ENCODE peak calls at places on chromosome 5, in eight cellular contexts. P is heart left ventricle, D is HCT116, O is uterus, G is tibial nerve, E is ovary, B is Peyer's patch, Y is body of pancreas. H is an unnamed sample. For H3K9me3, the result is how much of the 10 kb centered on the place peaks cover.

GRCh38 chr5:178360231-178360925 is 127.8 kb upstream of the PHYKPL start:
- DNase-seq in P (peak), D (no peak), O (no peak), G (no peak), E (no peak), B (no peak), Y (no peak), H (no peak)

GRCh38 chr5:132776932-132777208 is 169 bp downstream of the SEPTIN8 start:
- DNase-seq in P (no peak), D (no peak), O (no peak), G (no peak), E (no peak), B (no peak), Y (no peak), H (no peak)

GRCh38 chr5:156036640-156037039 is 290.3 kb upstream of the SGCD start:
- DNase-seq in P (no peak), D (no peak), O (no peak), G (no peak), E (no peak), B (no peak), Y (no peak), H (no peak)

GRCh38 chr5:170747851-170748250 is 35.7 kb upstream of the GABRP start:
- DNase-seq in P (no peak), D (peak), O (no peak), G (no peak), E (no peak), B (no peak), Y (peak), H (peak)

GRCh38 chr5:91381774-91382492 is 1.2 kb downstream of the ARRDC3 start:
- DNase-seq in P (peak), D (peak), O (peak), G (peak), E (peak), B (peak), Y (peak), H (no peak)

GRCh38 chr5:13029211-13029610 is 915.3 kb downstream of the DNAH5 start:
- DNase-seq in P (no peak), D (no peak), O (no peak), G (no peak), E (no peak), B (no peak), Y (no peak), H (no peak)

GRCh38 chr5:81825237-81825636 is 74.3 kb upstream of the SSBP2 start:
- DNase-seq in P (peak), D (no peak), O (peak), G (peak), E (peak), B (no peak), Y (peak), H (no peak)

GRCh38 chr5:127076730-127077129 is 3.4 kb upstream of the C5orf63 start:
- DNase-seq in P (no peak), D (no peak), O (no peak), G (no peak), E (no peak), B (no peak), Y (no peak), H (peak)

GRCh38 chr5:61623401-61624069 is 291.5 kb downstream of the ZSWIM6 start:
- DNase-seq in P (no peak), D (no peak), O (no peak), G (no peak), E (no peak), B (no peak), Y (no peak), H (no peak)

GRCh38 chr5:128538249-128539037 is 398 bp upstream of the FBN2 start:
- DNase-seq in P (peak), D (no peak), O (peak), G (peak), E (peak), B (peak), Y (no peak), H (no peak)

GRCh38 chr5:36436306-36436705 is 134.6 kb upstream of the RANBP3L start:
- DNase-seq in P (no peak), D (no peak), O (no peak), G (no peak), E (no peak), B (no peak), Y (no peak), H (no peak)

GRCh38 chr5:175146733-175147132 is 297.2 kb downstream of the DRD1 start:
- DNase-seq in P (no peak), D (no peak), O (no peak), G (no peak), E (no peak), B (no peak), Y (no peak), H (no peak)

GRCh38 chr5:77353251-77353650 is 138.9 kb downstream of the WDR41 start:
- DNase-seq in P (no peak), D (no peak), O (no peak), G (no peak), E (no peak), B (no peak), Y (no peak), H (no peak)

GRCh38 chr5:114223866-114224265 is 138.0 kb upstream of the KCNN2 start:
- DNase-seq in P (no peak), D (peak), O (no peak), G (no peak), E (no peak), B (no peak), Y (peak), H (no peak)

GRCh38 chr5:52277101-52277500 is 510.6 kb upstream of the ITGA1 start:
- DNase-seq in P (no peak), D (no peak), O (no peak), G (no peak), E (no peak), B (no peak), Y (no peak), H (no peak)

GRCh38 chr5:177444106-177445051 is 2.2 kb upstream of the PRR7 start:
- DNase-seq in P (no peak), D (no peak), O (no peak), G (no peak), E (no peak), B (no peak), Y (no peak), H (no peak)

GRCh38 chr5:2134543-2135299 is 252.0 kb upstream of the IRX4 start:
- DNase-seq in P (no peak), D (no peak), O (no peak), G (no peak), E (no peak), B (no peak), Y (no peak), H (no peak)

GRCh38 chr5:2136728-2137333 is 254.1 kb upstream of the IRX4 start:
- DNase-seq in P (no peak), D (no peak), O (no peak), G (no peak), E (no peak), B (no peak), Y (no peak), H (no peak)

GRCh38 chr5:2133936-2134335 is 251.2 kb upstream of the IRX4 start:
- DNase-seq in P (no peak), D (no peak), O (no peak), G (no peak), E (no peak), B (no peak), Y (no peak), H (no peak)

GRCh38 chr5:2135833-2136232 is 253.1 kb upstream of the IRX4 start:
- DNase-seq in P (no peak), D (no peak), O (no peak), G (no peak), E (no peak), B (no peak), Y (no peak), H (no peak)

DNA sequence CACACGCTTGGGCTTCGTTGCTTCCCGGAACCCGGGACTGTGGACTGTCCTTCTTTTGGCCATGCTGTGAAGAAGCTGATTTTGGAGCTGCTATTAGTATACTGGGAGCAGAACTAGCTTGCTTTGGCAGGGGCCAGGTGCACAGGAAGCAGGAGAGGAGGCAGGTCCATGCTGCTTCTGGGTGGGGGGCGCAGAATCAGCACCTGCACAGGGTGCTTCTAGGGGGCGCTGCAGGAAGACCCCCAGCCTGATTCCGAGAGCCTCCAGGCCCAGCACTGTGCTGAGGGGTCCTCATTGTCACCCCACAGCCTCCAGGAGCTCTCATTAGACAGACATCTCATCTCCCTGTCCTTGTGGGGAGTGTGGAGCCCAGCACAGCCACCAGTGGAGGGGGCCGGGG is 252.6 kb upstream of the IRX4 start:
- DNase-seq in P (no peak), D (no peak), O (no peak), G (no peak), E (no peak), B (no peak), Y (no peak), H (no peak)
- H3K9me3 ChIP-seq in P (under half), D (under half), O (under half), G (under half), E (under half), B (under half), Y (under half), H (under half)

GRCh38 chr5:95620870-95621838 is 1.3 kb downstream of the GPR150 start:
- DNase-seq in P (peak), D (no peak), O (peak), G (no peak), E (no peak), B (no peak), Y (peak), H (no peak)

GRCh38 chr5:95621839-95622629 is 2.1 kb downstream of the GPR150 start:
- DNase-seq in P (no peak), D (no peak), O (no peak), G (no peak), E (no peak), B (no peak), Y (peak), H (no peak)

GRCh38 chr5:95620030-95620869 is at the start of gene GPR150:
- DNase-seq in P (peak), D (no peak), O (peak), G (no peak), E (no peak), B (peak), Y (peak), H (no peak)

GRCh38 chr5:95619096-95619495 is 791 bp upstream of the GPR150 start:
- DNase-seq in P (no peak), D (no peak), O (no peak), G (no peak), E (no peak), B (no peak), Y (no peak), H (no peak)

DNA sequence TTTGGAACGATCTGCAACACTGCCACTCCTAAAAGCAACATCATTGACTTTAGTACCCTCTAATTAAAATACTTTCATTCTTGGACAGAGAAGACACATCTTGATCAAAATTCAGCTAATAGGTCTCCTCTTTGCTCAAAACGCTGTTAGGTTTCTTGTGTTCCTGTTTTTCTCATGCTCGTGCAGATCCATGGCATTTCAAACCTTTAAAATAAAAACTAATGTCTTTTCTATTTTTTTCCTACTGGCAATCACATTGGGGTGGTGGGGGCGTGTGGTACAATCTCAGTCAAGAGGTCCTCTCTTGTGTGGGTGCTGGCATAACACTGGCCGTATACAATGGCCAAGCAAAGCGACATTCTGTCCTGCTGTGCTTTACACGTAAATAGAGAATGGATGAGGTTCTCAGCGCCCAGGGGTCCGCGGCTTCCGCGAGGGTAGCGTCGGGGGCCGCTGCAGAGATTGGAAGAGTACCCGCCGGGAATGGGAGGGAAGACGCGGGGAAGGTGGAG is 313 bp upstream of the GPR150 start:
- DNase-seq in P (no peak), D (no peak), O (no peak), G (no peak), E (no peak), B (no peak), Y (no peak), H (no peak)
- H3K27ac ChIP-seq in P (no peak), D (no peak), O (no peak), G (peak), E (no peak), B (no peak), Y (peak), H (no peak)

GRCh38 chr5:138216799-138217198 is 3.7 kb upstream of the CDC23 start:
- DNase-seq in P (no peak), D (no peak), O (no peak), G (no peak), E (no peak), B (no peak), Y (no peak), H (no peak)

GRCh38 chr5:138210985-138211384 is 2.1 kb downstream of the CDC23 start:
- DNase-seq in P (no peak), D (no peak), O (no peak), G (no peak), E (no peak), B (no peak), Y (no peak), H (no peak)

GRCh38 chr5:138212828-138213160 is 329 bp downstream of the CDC23 start:
- DNase-seq in P (peak), D (no peak), O (no peak), G (peak), E (no peak), B (no peak), Y (no peak), H (no peak)

GRCh38 chr5:138213161-138214029 is at the start of gene CDC23:
- DNase-seq in P (peak), D (peak), O (peak), G (peak), E (peak), B (peak), Y (peak), H (peak)
- TF ChIP-seq POLR2A in P (peak), D (peak), O (peak), G (no peak), E (peak), B (peak), Y (peak), H (no peak)

DNA sequence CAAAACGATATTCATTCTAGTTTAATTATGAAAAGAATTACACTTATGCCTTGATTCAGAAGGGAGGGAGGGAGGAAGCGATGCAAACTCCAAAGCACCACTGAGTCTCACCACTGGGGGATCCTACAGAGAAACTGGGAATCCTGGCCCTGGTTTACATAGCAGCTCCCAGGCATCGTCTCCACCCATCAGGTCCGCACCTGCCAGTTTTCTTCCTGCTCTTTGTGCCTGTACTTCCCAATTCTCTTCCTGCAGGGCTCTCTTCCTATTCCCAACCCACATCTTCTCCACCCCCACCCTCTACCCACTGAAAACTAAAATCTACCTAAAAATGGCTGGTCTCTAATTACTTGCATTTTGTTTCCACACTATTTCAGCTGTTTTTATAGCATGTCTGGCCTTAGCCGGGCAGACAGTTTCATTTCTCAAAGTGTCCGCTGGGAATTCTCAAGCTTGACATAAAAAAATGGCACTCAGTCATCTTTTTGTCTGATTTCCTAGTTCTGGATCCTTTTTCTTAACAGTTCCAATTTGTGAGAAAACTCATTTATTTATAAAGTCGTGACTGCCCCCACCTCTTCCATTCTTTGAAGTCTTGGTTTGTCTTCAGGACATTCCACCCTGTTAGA is 1.6 kb upstream of the TNIP1 start:
- DNase-seq in P (no peak), D (no peak), O (no peak), G (no peak), E (no peak), B (no peak), Y (no peak), H (no peak)
- H3K9me3 ChIP-seq in P (under half), D (under half), O (under half), G (under half), E (under half), B (under half), Y (under half), H (under half)

GRCh38 chr5:168591302-168592013 is 12.3 kb upstream of the PANK3 start:
- DNase-seq in P (no peak), D (no peak), O (no peak), G (no peak), E (no peak), B (no peak), Y (no peak), H (no peak)
- H3K27ac ChIP-seq in P (no peak), D (no peak), O (no peak), G (no peak), E (no peak), B (peak), Y (peak), H (no peak)

GRCh38 chr5:150155258-150156032 is at the start of gene PDGFRB:
- DNase-seq in P (peak), D (no peak), O (peak), G (peak), E (peak), B (peak), Y (peak), H (peak)

GRCh38 chr5:150152636-150153462 is 2.8 kb downstream of the PDGFRB start:
- DNase-seq in P (no peak), D (no peak), O (no peak), G (no peak), E (peak), B (no peak), Y (no peak), H (no peak)

GRCh38 chr5:150153483-150153882 is 2.2 kb downstream of the PDGFRB start:
- DNase-seq in P (no peak), D (no peak), O (no peak), G (no peak), E (no peak), B (no peak), Y (no peak), H (no peak)

GRCh38 chr5:150154618-150155134 is 969 bp downstream of the PDGFRB start:
- DNase-seq in P (no peak), D (no peak), O (no peak), G (no peak), E (peak), B (no peak), Y (no peak), H (no peak)

GRCh38 chr5:150153957-150154617 is 1.6 kb downstream of the PDGFRB start:
- DNase-seq in P (no peak), D (no peak), O (no peak), G (no peak), E (peak), B (no peak), Y (no peak), H (no peak)
- TF ChIP-seq POLR2A in P (no peak), D (no peak), O (peak), G (peak), E (peak), B (no peak), Y (no peak), H (no peak)

GRCh38 chr5:149094996-149095395 is 32.1 kb upstream of the SH3TC2 start:
- DNase-seq in P (no peak), D (no peak), O (no peak), G (no peak), E (no peak), B (no peak), Y (no peak), H (no peak)
- H3K9me3 ChIP-seq in P (under half), D (under half), O (under half), G (under half), E (under half), B (under half), Y (under half), H (under half)

GRCh38 chr5:143836161-143836725 is 24.3 kb downstream of the HMHB1 start:
- DNase-seq in P (no peak), D (no peak), O (no peak), G (no peak), E (no peak), B (no peak), Y (no peak), H (no peak)

GRCh38 chr5:143842920-143843319 is 31.0 kb downstream of the HMHB1 start:
- DNase-seq in P (no peak), D (no peak), O (no peak), G (no peak), E (no peak), B (no peak), Y (no peak), H (no peak)

GRCh38 chr5:143841446-143841845 is 29.5 kb downstream of the HMHB1 start:
- DNase-seq in P (no peak), D (no peak), O (no peak), G (no peak), E (no peak), B (no peak), Y (no peak), H (no peak)

GRCh38 chr5:143833179-143833578 is 21.2 kb downstream of the HMHB1 start:
- DNase-seq in P (no peak), D (no peak), O (no peak), G (no peak), E (no peak), B (no peak), Y (no peak), H (no peak)

DNA sequence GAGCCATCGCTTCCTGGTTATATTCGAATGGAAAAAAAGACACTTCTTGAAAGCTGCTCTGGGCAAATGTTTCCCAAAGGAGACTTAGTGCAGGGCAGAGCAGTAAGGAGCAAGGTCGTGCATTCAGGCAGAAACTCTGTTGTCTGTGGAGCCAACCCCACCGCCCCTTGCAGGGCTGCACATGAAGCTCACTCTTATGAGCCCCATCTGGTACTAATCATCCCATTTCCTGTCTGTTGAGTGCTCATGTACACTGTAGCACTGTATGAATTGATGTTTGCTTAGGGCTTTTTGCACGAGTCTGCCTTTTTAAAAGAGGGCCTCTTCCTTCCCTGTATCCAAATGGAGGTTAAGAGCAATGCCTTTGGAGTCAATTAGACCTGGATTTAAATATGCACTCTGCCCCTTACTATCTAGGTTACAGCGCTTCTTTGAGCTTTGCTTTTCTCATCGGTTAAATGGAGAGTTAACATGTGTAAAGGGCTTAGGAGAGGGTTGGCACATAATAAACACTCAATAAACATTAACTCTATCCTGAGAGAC is 25.4 kb downstream of the HMHB1 start:
- DNase-seq in P (no peak), D (no peak), O (no peak), G (no peak), E (no peak), B (no peak), Y (no peak), H (no peak)
- H3K27ac ChIP-seq in P (no peak), D (no peak), O (no peak), G (no peak), E (no peak), B (no peak), Y (no peak), H (no peak)

H was measured in esophagus muscularis mucosa.